ENCODE peak calls at places on chromosomes 11 and 22, in nine cellular contexts. One of them, this sample, is unnamed.

GRCh38 chr22:40498454-40499186 is 128.2 kb downstream of the SGSM3 start:
- DNase-seq in AG04450: peak; percentile 89
- DNase-seq in foreskin fibroblast: peak; percentile 83
- DNase-seq in endodermal cell: peak; percentile 48
- DNase-seq in lower leg skin: no peak
- DNase-seq in cardiac muscle cell: peak; percentile 62
- DNase-seq in sigmoid colon: no peak
- DNase-seq in K562: peak; percentile 11
- DNase-seq in left ventricle myocardium inferior: no peak
- DNase-seq in this sample: peak; percentile 100

GRCh38 chr11:118845369-118845768 is 38.3 kb upstream of the CXCR5 start:
- DNase-seq in foreskin fibroblast: peak; percentile 49
- DNase-seq in endodermal cell: no peak
- DNase-seq in lower leg skin: no peak
- DNase-seq in left ventricle myocardium inferior: no peak
- DNase-seq in cardiac muscle cell: peak; percentile 26
- DNase-seq in K562: peak; percentile 41
- DNase-seq in sigmoid colon: no peak
- DNase-seq in AG04450: no peak
- DNase-seq in this sample: peak; percentile 74

GRCh38 chr22:41687901-41688364 is 734 bp downstream of the SNU13 start:
- DNase-seq in foreskin fibroblast: no peak
- DNase-seq in sigmoid colon: no peak
- DNase-seq in K562: peak; percentile 44
- DNase-seq in AG04450: no peak
- DNase-seq in endodermal cell: peak; percentile 69
- DNase-seq in lower leg skin: no peak
- DNase-seq in cardiac muscle cell: peak; percentile 36
- DNase-seq in left ventricle myocardium inferior: no peak
- DNase-seq in this sample: peak; percentile 4

GRCh38 chr11:86805873-86806310 is 5.5 kb downstream of the PRSS23 start:
- DNase-seq in cardiac muscle cell: no peak
- DNase-seq in K562: no peak
- DNase-seq in sigmoid colon: no peak
- DNase-seq in foreskin fibroblast: no peak
- DNase-seq in AG04450: no peak
- DNase-seq in endodermal cell: no peak
- DNase-seq in left ventricle myocardium inferior: no peak
- DNase-seq in lower leg skin: no peak
- DNase-seq in this sample: peak; percentile 57

GRCh38 chr11:63993983-63994382 is 7.7 kb downstream of the OTUB1 start:
- DNase-seq in AG04450: no peak
- DNase-seq in left ventricle myocardium inferior: no peak
- DNase-seq in K562: no peak
- DNase-seq in foreskin fibroblast: no peak
- DNase-seq in sigmoid colon: no peak
- DNase-seq in lower leg skin: no peak
- DNase-seq in cardiac muscle cell: no peak
- DNase-seq in endodermal cell: no peak
- DNase-seq in this sample: no peak

GRCh38 chr11:87719311-87720073 is 455.8 kb downstream of the RAB38 start:
- DNase-seq in sigmoid colon: no peak
- DNase-seq in left ventricle myocardium inferior: no peak
- DNase-seq in foreskin fibroblast: no peak
- DNase-seq in lower leg skin: no peak
- DNase-seq in cardiac muscle cell: no peak
- DNase-seq in K562: no peak
- DNase-seq in endodermal cell: no peak
- DNase-seq in AG04450: no peak
- DNase-seq in this sample: no peak

GRCh38 chr11:115616941-115617340 is 112.7 kb upstream of the CADM1 start:
- DNase-seq in K562: no peak
- DNase-seq in endodermal cell: no peak
- DNase-seq in left ventricle myocardium inferior: peak; percentile 27
- DNase-seq in AG04450: peak; percentile 41
- DNase-seq in sigmoid colon: no peak
- DNase-seq in cardiac muscle cell: peak; percentile 53
- DNase-seq in lower leg skin: no peak
- DNase-seq in foreskin fibroblast: peak; percentile 65
- DNase-seq in this sample: no peak

GRCh38 chr11:17554487-17554886 is 7.4 kb downstream of the OTOG start:
- DNase-seq in left ventricle myocardium inferior: no peak
- DNase-seq in K562: peak; percentile 42
- DNase-seq in foreskin fibroblast: no peak
- DNase-seq in AG04450: no peak
- DNase-seq in endodermal cell: no peak
- DNase-seq in cardiac muscle cell: no peak
- DNase-seq in lower leg skin: no peak
- DNase-seq in sigmoid colon: no peak
- DNase-seq in this sample: no peak

GRCh38 chr11:68962527-68963250 is 18.1 kb downstream of the MRGPRD start:
- DNase-seq in endodermal cell: peak; percentile 39
- DNase-seq in K562: no peak
- DNase-seq in cardiac muscle cell: no peak
- DNase-seq in sigmoid colon: peak; percentile 68
- DNase-seq in AG04450: no peak
- DNase-seq in foreskin fibroblast: no peak
- DNase-seq in left ventricle myocardium inferior: no peak
- DNase-seq in lower leg skin: no peak
- DNase-seq in this sample: no peak

GRCh38 chr22:46428171-46428570 is 92.7 kb downstream of the TRMU start:
- DNase-seq in endodermal cell: no peak
- DNase-seq in sigmoid colon: no peak
- DNase-seq in AG04450: no peak
- DNase-seq in foreskin fibroblast: no peak
- DNase-seq in cardiac muscle cell: no peak
- DNase-seq in lower leg skin: no peak
- DNase-seq in left ventricle myocardium inferior: no peak
- DNase-seq in K562: no peak
- DNase-seq in this sample: no peak

GRCh38 chr22:40446203-40446602 is 75.8 kb downstream of the SGSM3 start:
- DNase-seq in AG04450: no peak
- DNase-seq in sigmoid colon: no peak
- DNase-seq in endodermal cell: no peak
- DNase-seq in left ventricle myocardium inferior: no peak
- DNase-seq in lower leg skin: no peak
- DNase-seq in cardiac muscle cell: no peak
- DNase-seq in K562: no peak
- DNase-seq in foreskin fibroblast: no peak
- DNase-seq in this sample: no peak

GRCh38 chr11:79434263-79434662 is 6.6 kb downstream of the TENM4 start:
- DNase-seq in sigmoid colon: no peak
- DNase-seq in lower leg skin: no peak
- DNase-seq in AG04450: no peak
- DNase-seq in foreskin fibroblast: no peak
- DNase-seq in K562: no peak
- DNase-seq in left ventricle myocardium inferior: no peak
- DNase-seq in endodermal cell: no peak
- DNase-seq in cardiac muscle cell: no peak
- DNase-seq in this sample: no peak

GRCh38 chr11:79428406-79428805 is 12.4 kb downstream of the TENM4 start:
- DNase-seq in sigmoid colon: no peak
- DNase-seq in K562: no peak
- DNase-seq in cardiac muscle cell: no peak
- DNase-seq in left ventricle myocardium inferior: no peak
- DNase-seq in endodermal cell: no peak
- DNase-seq in foreskin fibroblast: peak; percentile 30
- DNase-seq in lower leg skin: no peak
- DNase-seq in AG04450: no peak
- DNase-seq in this sample: no peak

GRCh38 chr11:79427126-79427525 is 13.7 kb downstream of the TENM4 start:
- DNase-seq in AG04450: no peak
- DNase-seq in K562: no peak
- DNase-seq in lower leg skin: no peak
- DNase-seq in left ventricle myocardium inferior: no peak
- DNase-seq in endodermal cell: no peak
- DNase-seq in sigmoid colon: no peak
- DNase-seq in foreskin fibroblast: no peak
- DNase-seq in cardiac muscle cell: no peak
- DNase-seq in this sample: no peak

GRCh38 chr11:79431535-79431934 is 9.3 kb downstream of the TENM4 start:
- DNase-seq in left ventricle myocardium inferior: no peak
- DNase-seq in K562: no peak
- DNase-seq in lower leg skin: no peak
- DNase-seq in cardiac muscle cell: no peak
- DNase-seq in endodermal cell: no peak
- DNase-seq in foreskin fibroblast: peak; percentile 78
- DNase-seq in AG04450: no peak
- DNase-seq in sigmoid colon: no peak
- DNase-seq in this sample: peak; percentile 91

DNA sequence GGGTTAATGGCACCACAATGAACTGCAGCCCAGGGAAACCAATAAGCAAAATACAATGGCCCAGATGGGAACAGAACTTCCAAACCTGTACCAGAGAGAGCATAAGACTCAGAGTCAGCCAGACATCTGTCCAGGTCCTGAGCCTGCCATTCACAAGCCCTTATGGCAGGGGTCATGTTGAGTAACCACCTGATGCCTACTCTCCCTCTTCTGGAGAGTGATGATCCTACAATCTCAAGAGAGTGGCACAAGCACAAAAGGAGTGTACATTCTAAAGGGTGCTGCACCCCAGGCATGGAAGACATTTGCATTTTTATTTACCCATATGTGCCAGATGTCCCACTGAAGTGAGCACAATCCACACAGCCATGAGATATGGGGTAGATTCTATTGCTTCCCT is 10.6 kb downstream of the TENM4 start:
- DNase-seq in sigmoid colon: no peak
- DNase-seq in endodermal cell: no peak
- DNase-seq in AG04450: no peak
- DNase-seq in left ventricle myocardium inferior: no peak
- DNase-seq in cardiac muscle cell: no peak
- DNase-seq in lower leg skin: no peak
- DNase-seq in foreskin fibroblast: no peak
- DNase-seq in K562: no peak
- DNase-seq in this sample: no peak
- TF ChIP-seq CTCF in sigmoid colon: no peak
- TF ChIP-seq CTCF in endodermal cell: peak; percentile 55
- TF ChIP-seq CTCF in AG04450: no peak
- TF ChIP-seq CTCF in left ventricle myocardium inferior: no peak
- TF ChIP-seq CTCF in cardiac muscle cell: no peak
- TF ChIP-seq CTCF in lower leg skin: no peak
- TF ChIP-seq CTCF in foreskin fibroblast: no peak
- TF ChIP-seq CTCF in K562: no peak
- TF ChIP-seq CTCF in this sample: peak; percentile 29

GRCh38 chr11:122430490-122430889 is 225.0 kb upstream of the UBASH3B start:
- DNase-seq in cardiac muscle cell: no peak
- DNase-seq in lower leg skin: no peak
- DNase-seq in left ventricle myocardium inferior: no peak
- DNase-seq in sigmoid colon: no peak
- DNase-seq in endodermal cell: no peak
- DNase-seq in foreskin fibroblast: no peak
- DNase-seq in AG04450: no peak
- DNase-seq in K562: no peak
- DNase-seq in this sample: no peak
- TF ChIP-seq CTCF in cardiac muscle cell: no peak
- TF ChIP-seq CTCF in lower leg skin: no peak
- TF ChIP-seq CTCF in left ventricle myocardium inferior: no peak
- TF ChIP-seq CTCF in sigmoid colon: no peak
- TF ChIP-seq CTCF in endodermal cell: no peak
- TF ChIP-seq CTCF in foreskin fibroblast: no peak
- TF ChIP-seq CTCF in AG04450: no peak
- TF ChIP-seq CTCF in K562: no peak
- TF ChIP-seq CTCF in this sample: no peak

GRCh38 chr11:73227571-73228211 is 9.6 kb downstream of the P2RY2 start:
- DNase-seq in lower leg skin: peak; percentile 49
- DNase-seq in left ventricle myocardium inferior: no peak
- DNase-seq in endodermal cell: peak; percentile 93
- DNase-seq in K562: peak; percentile 44
- DNase-seq in AG04450: no peak
- DNase-seq in foreskin fibroblast: no peak
- DNase-seq in cardiac muscle cell: no peak
- DNase-seq in sigmoid colon: peak; percentile 44
- DNase-seq in this sample: peak; percentile 75
- TF ChIP-seq CTCF in lower leg skin: no peak
- TF ChIP-seq CTCF in left ventricle myocardium inferior: no peak
- TF ChIP-seq CTCF in endodermal cell: peak; percentile 67
- TF ChIP-seq CTCF in K562: no peak
- TF ChIP-seq CTCF in AG04450: no peak
- TF ChIP-seq CTCF in foreskin fibroblast: no peak
- TF ChIP-seq CTCF in cardiac muscle cell: no peak
- TF ChIP-seq CTCF in sigmoid colon: no peak
- TF ChIP-seq CTCF in this sample: peak; percentile 71

GRCh38 chr22:42905702-42906183 is 48.7 kb upstream of the ARFGAP3 start:
- DNase-seq in lower leg skin: no peak
- DNase-seq in endodermal cell: no peak
- DNase-seq in cardiac muscle cell: no peak
- DNase-seq in left ventricle myocardium inferior: peak; percentile 74
- DNase-seq in foreskin fibroblast: no peak
- DNase-seq in AG04450: no peak
- DNase-seq in K562: no peak
- DNase-seq in sigmoid colon: no peak
- DNase-seq in this sample: no peak

GRCh38 chr22:42902875-42903510 is 45.9 kb upstream of the ARFGAP3 start:
- DNase-seq in left ventricle myocardium inferior: no peak
- DNase-seq in K562: no peak
- DNase-seq in lower leg skin: no peak
- DNase-seq in AG04450: peak; percentile 66
- DNase-seq in sigmoid colon: peak; percentile 89
- DNase-seq in foreskin fibroblast: peak; percentile 70
- DNase-seq in endodermal cell: peak; percentile 69
- DNase-seq in cardiac muscle cell: peak; percentile 54
- DNase-seq in this sample: no peak

GRCh38 chr22:42904049-42904448 is 47.0 kb upstream of the ARFGAP3 start:
- DNase-seq in endodermal cell: no peak
- DNase-seq in left ventricle myocardium inferior: no peak
- DNase-seq in lower leg skin: no peak
- DNase-seq in sigmoid colon: no peak
- DNase-seq in cardiac muscle cell: no peak
- DNase-seq in AG04450: no peak
- DNase-seq in K562: no peak
- DNase-seq in foreskin fibroblast: no peak
- DNase-seq in this sample: no peak

GRCh38 chr22:42905217-42905616 is 48.1 kb upstream of the ARFGAP3 start:
- DNase-seq in K562: no peak
- DNase-seq in sigmoid colon: no peak
- DNase-seq in AG04450: no peak
- DNase-seq in cardiac muscle cell: no peak
- DNase-seq in endodermal cell: no peak
- DNase-seq in foreskin fibroblast: no peak
- DNase-seq in left ventricle myocardium inferior: peak; percentile 67
- DNase-seq in lower leg skin: no peak
- DNase-seq in this sample: no peak

DNA sequence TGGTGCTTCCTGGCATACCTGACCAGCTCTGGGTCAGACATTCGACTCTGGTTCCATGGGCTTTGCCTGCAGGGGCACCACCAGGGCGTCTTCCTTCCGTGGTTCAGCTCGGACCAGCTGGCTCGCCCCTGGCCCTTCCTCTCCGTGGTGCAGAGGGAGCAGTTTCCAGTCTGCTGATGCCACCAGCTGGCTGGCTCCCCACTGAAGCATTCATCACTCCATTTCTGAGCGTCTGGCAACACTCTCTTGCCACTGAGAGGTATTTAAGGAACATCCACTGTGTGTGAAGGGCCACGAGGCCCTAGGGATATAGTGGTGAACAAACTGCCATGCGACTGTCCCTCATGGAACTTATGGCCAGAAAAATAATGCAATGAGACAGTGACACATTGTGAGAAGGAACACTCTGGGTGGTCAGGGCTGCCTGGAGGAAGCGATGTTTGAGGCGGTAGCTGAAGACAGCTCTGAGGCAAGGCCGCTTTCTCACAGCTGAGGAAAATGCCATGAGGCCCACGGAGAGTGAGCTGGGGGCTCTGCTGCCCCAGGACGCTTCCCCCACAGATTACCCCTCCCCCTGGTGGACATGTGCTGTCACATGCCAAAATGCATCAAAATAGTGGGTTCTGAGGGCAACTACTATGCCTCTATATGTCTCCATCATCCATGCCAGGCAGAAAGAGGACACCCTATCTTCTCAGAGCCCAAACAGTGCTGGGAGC is 44.9 kb upstream of the ARFGAP3 start:
- DNase-seq in lower leg skin: no peak
- DNase-seq in endodermal cell: no peak
- DNase-seq in K562: peak; percentile 15
- DNase-seq in foreskin fibroblast: no peak
- DNase-seq in cardiac muscle cell: no peak
- DNase-seq in left ventricle myocardium inferior: peak; percentile 74
- DNase-seq in AG04450: no peak
- DNase-seq in sigmoid colon: no peak
- DNase-seq in this sample: no peak
- TF ChIP-seq CTCF in lower leg skin: no peak
- TF ChIP-seq CTCF in endodermal cell: peak; percentile 63
- TF ChIP-seq CTCF in K562: peak; percentile 27
- TF ChIP-seq CTCF in foreskin fibroblast: no peak
- TF ChIP-seq CTCF in cardiac muscle cell: peak; percentile 24
- TF ChIP-seq CTCF in left ventricle myocardium inferior: no peak
- TF ChIP-seq CTCF in AG04450: peak; percentile 26
- TF ChIP-seq CTCF in sigmoid colon: no peak
- TF ChIP-seq CTCF in this sample: peak; percentile 39

This sample was measured in foreskin keratinocyte.